ENCODE peak calls at places on chromosome 2, in four cellular contexts. F is anterior cingulate cortex, J is T-helper 17 cell, U is HEK293T. G is an unnamed sample.

GRCh38 chr2:111986116-111986900 is 68.8 kb upstream of the TMEM87B start:
- DNase-seq in J (no peak), U (no peak), F (no peak), G (no peak)

GRCh38 chr2:151243468-151243867 is 18.2 kb downstream of the RBM43 start:
- DNase-seq in F (no peak), U (no peak), J (no peak), G (no peak)

GRCh38 chr2:60054571-60055340 is 498.7 kb downstream of the BCL11A start:
- DNase-seq in U (no peak), F (no peak), J (no peak), G (no peak)

GRCh38 chr2:154375625-154376020 is 322.9 kb upstream of the KCNJ3 start:
- DNase-seq in J (no peak), F (no peak), U (peak; percentile 25), G (peak; percentile 9)

GRCh38 chr2:114919985-114920384 is 477.5 kb downstream of the DPP10 start:
- DNase-seq in J (no peak), F (no peak), U (no peak), G (no peak)

GRCh38 chr2:120885311-120885710 is 149.6 kb downstream of the GLI2 start:
- DNase-seq in F (no peak), U (no peak), J (no peak), G (no peak)

GRCh38 chr2:102317715-102318114 is 6.4 kb downstream of the IL1RL1 start:
- DNase-seq in U (no peak), J (no peak), F (no peak), G (no peak)

GRCh38 chr2:229974271-229974670 is 52.0 kb downstream of the FBXO36 start:
- DNase-seq in F (no peak), J (no peak), U (no peak), G (no peak)

GRCh38 chr2:186327251-186327868 is 158.7 kb upstream of the ZC3H15 start:
- DNase-seq in U (no peak), F (no peak), J (no peak), G (no peak)

GRCh38 chr2:8144785-8145184 is 537.1 kb upstream of the ID2 start:
- DNase-seq in J (no peak), U (no peak), F (no peak), G (no peak)

GRCh38 chr2:46363535-46364170 is 66.4 kb downstream of the EPAS1 start:
- DNase-seq in J (no peak), F (no peak), U (no peak), G (no peak)